ENCODE peak calls at places on chromosomes 3 and 15, in six cellular contexts. S is left lung, K is ovary, Z is psoas muscle, F is HCT116, P is mammary epithelial cell. C is an unnamed sample. For H3K4me1, the result is how much of the 10 kb centered on the place peaks cover.

GRCh38 chr15:79804833-79805232 is 92.0 kb downstream of the MTHFS start:
- DNase-seq in S (no peak), K (no peak), Z (no peak), F (no peak), P (no peak), C (no peak)

GRCh38 chr15:48966595-48967301 is 3.0 kb upstream of the SHC4 start:
- DNase-seq in S (no peak), K (no peak), Z (no peak), F (no peak), P (peak), C (no peak)

GRCh38 chr15:25830844-25831443 is 32.2 kb downstream of the ATP10A start:
- DNase-seq in S (no peak), K (peak), Z (peak), F (no peak), P (no peak), C (no peak)

GRCh38 chr3:42257007-42257406 is 9.0 kb downstream of the CCK start:
- DNase-seq in S (no peak), K (no peak), Z (no peak), F (no peak), P (peak), C (no peak)

GRCh38 chr15:39783244-39783820 is 691 bp upstream of the FSIP1 start:
- DNase-seq in S (no peak), K (no peak), Z (no peak), F (no peak), P (no peak), C (no peak)

GRCh38 chr3:141100531-141101320 is 49.6 kb downstream of the SPSB4 start:
- DNase-seq in S (no peak), K (no peak), Z (no peak), F (no peak), P (no peak), C (no peak)

GRCh38 chr3:128334766-128335165 is 131.9 kb downstream of the DNAJB8 start:
- DNase-seq in S (no peak), K (peak), Z (no peak), F (no peak), P (no peak), C (no peak)

GRCh38 chr15:40250771-40251454 is 12.1 kb downstream of the PAK6 start:
- DNase-seq in S (peak), K (no peak), Z (no peak), F (no peak), P (no peak), C (no peak)

GRCh38 chr3:182989566-182989965 is 9.2 kb upstream of the DCUN1D1 start:
- DNase-seq in S (no peak), K (no peak), Z (no peak), F (no peak), P (no peak), C (no peak)

GRCh38 chr3:130705501-130705900 is 41.1 kb downstream of the PIK3R4 start:
- DNase-seq in S (no peak), K (no peak), Z (no peak), F (no peak), P (no peak), C (no peak)

GRCh38 chr3:112333002-112333385 is at the start of gene CD200:
- DNase-seq in S (peak), K (peak), Z (peak), F (no peak), P (peak), C (no peak)

GRCh38 chr3:138376663-138377062 is 28.3 kb downstream of the MRAS start:
- DNase-seq in S (no peak), K (no peak), Z (no peak), F (no peak), P (no peak), C (no peak)

GRCh38 chr15:24696201-24696600 is 20.6 kb downstream of the NPAP1 start:
- DNase-seq in S (no peak), K (no peak), Z (no peak), F (no peak), P (no peak), C (no peak)

GRCh38 chr15:101813803-101814534 is 2.0 kb downstream of the OR4F15 start:
- DNase-seq in S (no peak), K (no peak), Z (no peak), F (no peak), P (no peak), C (no peak)

DNA sequence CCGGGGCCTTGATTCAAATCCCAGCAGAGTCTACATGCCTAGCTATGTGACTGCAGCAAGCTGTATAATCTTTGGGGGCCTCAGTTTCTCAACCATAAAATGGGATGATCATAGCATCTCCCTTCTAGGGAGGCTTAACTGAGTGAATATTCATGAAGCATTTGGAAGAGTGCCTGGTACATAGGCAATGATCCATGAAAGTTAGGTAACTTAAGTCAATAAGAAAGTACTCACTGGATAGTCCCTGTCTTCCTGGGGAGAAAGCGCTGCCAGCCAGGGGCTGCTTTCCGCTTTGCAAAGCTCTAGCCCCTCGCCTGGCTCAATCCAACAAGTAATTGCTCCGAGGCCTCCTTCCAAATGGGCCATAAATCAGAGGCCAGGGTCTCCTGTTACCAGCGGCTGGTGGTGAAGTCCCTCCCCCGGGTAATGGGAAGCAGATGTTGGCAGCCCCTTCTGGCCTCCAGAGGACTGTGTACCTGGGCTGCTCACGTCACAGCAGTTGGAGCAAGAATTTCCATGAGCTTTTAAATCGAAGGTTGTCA is 521.9 kb upstream of the PROK2 start:
- DNase-seq in S (no peak), K (no peak), Z (no peak), F (no peak), P (no peak), C (no peak)
- TF ChIP-seq CTCF in S (no peak), K (no peak), Z (no peak), F (no peak), P (no peak), C (no peak)

GRCh38 chr15:63088532-63089245 is 33.0 kb upstream of the LACTB start:
- DNase-seq in S (no peak), K (no peak), Z (no peak), F (no peak), P (no peak), C (no peak)
- H3K27ac ChIP-seq in S (no peak), K (no peak), Z (no peak), F (no peak), P (no peak), C (no peak)

GRCh38 chr3:14256561-14257342 is 78.1 kb downstream of the LSM3 start:
- DNase-seq in S (no peak), K (no peak), Z (no peak), F (no peak), P (peak), C (no peak)

GRCh38 chr3:14254812-14255702 is 76.4 kb downstream of the LSM3 start:
- DNase-seq in S (no peak), K (no peak), Z (no peak), F (no peak), P (no peak), C (no peak)

GRCh38 chr3:14253022-14253761 is 74.6 kb downstream of the LSM3 start:
- DNase-seq in S (no peak), K (no peak), Z (peak), F (no peak), P (peak), C (no peak)

GRCh38 chr3:14253983-14254382 is 75.4 kb downstream of the LSM3 start:
- DNase-seq in S (no peak), K (no peak), Z (no peak), F (no peak), P (no peak), C (no peak)

DNA sequence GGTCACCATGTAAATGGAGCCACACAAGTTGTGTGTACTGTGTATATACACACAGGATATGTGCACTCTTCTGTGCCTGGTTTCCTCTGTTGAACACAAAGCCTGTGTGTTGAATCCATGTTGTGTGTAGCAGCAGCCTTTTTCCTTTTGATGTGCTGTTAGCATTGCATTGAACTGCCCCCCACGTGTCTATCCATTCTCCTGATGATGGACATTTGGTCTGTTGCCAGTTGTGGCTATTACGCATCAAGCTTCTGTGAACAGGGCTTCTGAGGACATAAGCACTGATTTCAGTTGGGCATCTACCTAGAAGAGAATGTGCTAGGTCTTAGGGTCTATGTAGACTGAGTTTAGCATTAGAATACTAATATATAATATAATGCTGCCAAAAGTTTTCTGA is 77.4 kb downstream of the LSM3 start:
- DNase-seq in S (no peak), K (no peak), Z (no peak), F (no peak), P (no peak), C (no peak)
- H3K4me1 ChIP-seq in S (under half), K (under half), Z (under half), F (under half), P (under half), C (under half)

DNA sequence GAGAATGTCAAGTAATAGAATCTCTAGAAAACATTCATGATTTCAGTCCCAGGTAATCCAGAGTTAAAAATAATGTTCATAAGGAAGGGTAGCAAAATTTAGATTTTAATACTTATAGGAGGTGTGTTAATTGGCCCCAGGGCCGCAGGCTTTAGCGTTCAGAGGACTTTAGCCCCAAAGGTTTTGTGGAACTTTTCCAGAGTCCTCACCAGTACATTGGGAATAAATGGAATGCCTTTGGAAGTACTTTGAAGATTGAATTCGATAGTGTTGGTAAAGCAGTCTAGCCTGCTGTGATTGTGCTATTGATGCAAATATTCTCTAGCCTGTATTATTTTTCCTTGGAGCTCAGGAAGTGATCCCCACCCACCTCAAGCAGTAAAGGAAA is 137.1 kb downstream of the IGF1R start:
- DNase-seq in S (no peak), K (no peak), Z (no peak), F (no peak), P (no peak), C (no peak)
- TF ChIP-seq CTCF in S (no peak), K (no peak), Z (no peak), F (no peak), P (no peak), C (no peak)

C was measured in pancreas.